ENCODE peak calls at places on chromosomes 16 and 17, in five cellular contexts. O is stimulated activated naive B cell treated with anti-CD40 and anti-IgM and Interleukin-4, amounts not matched to agents 10 μg/mL and 1 μg/mL and 100 μg/mL, for 72 hours; L is cardiac fibroblast; I is nephron progenitor cell; A is HuH-7. J is an unnamed sample.

GRCh38 chr16:4679156-4679853 is 14.1 kb upstream of the NUDT16L1 start:
- DNase-seq in L (no peak), I (no peak), O (no peak), A (no peak), J (no peak)

GRCh38 chr16:85253127-85253941 is 141.1 kb upstream of the CIBAR2 start:
- DNase-seq in O (peak), I (peak), A (peak), L (peak), J (no peak)

GRCh38 chr16:88510091-88510719 is 57.1 kb downstream of the ZFPM1 start:
- DNase-seq in I (no peak), A (no peak), O (no peak), L (no peak), J (no peak)

GRCh38 chr16:49022351-49022963 is 259.2 kb downstream of the CBLN1 start:
- DNase-seq in I (no peak), L (no peak), A (no peak), O (no peak), J (no peak)

GRCh38 chr16:84414789-84415326 is 46.5 kb downstream of the ATP2C2 start:
- DNase-seq in A (no peak), O (no peak), I (no peak), L (no peak), J (no peak)

GRCh38 chr17:50117202-50118040 is 12.5 kb downstream of the SAMD14 start:
- DNase-seq in A (peak), L (peak), I (peak), O (peak), J (no peak)

GRCh38 chr17:76789235-76789788 is 51.4 kb downstream of the MFSD11 start:
- DNase-seq in O (no peak), A (no peak), I (peak), L (no peak), J (peak)

GRCh38 chr16:27841061-27841801 is 222.3 kb downstream of the GSG1L start:
- DNase-seq in O (no peak), L (no peak), I (no peak), A (no peak), J (no peak)

GRCh38 chr16:5036228-5037156 is 2.8 kb upstream of the NAGPA start:
- DNase-seq in A (no peak), I (no peak), L (peak), O (no peak), J (no peak)

J was measured in H4.